ENCODE peak calls at places on chromosomes 7 and 10, in five cellular contexts. A, Q, R, U and P are unnamed samples.

GRCh38 chr10:78914502-78915330 is 154.1 kb upstream of the ZMIZ1 start:
- DNase-seq in R (no peak), A (no peak), Q (no peak), U (no peak), P (no peak)

GRCh38 chr10:129350690-129351089 is 116.4 kb upstream of the MGMT start:
- DNase-seq in R (no peak), U (no peak), Q (no peak), A (no peak), P (no peak)

GRCh38 chr7:69780377-69780776 is 182.1 kb downstream of the AUTS2 start:
- DNase-seq in U (no peak), Q (no peak), R (no peak), A (peak), P (peak)

GRCh38 chr10:104351067-104351681 is 2.5 kb upstream of the CFAP58 start:
- DNase-seq in A (no peak), U (no peak), R (no peak), Q (no peak), P (no peak)

GRCh38 chr10:12349628-12350166 is 350 bp downstream of the CAMK1D start:
- DNase-seq in Q (no peak), U (no peak), R (peak), A (no peak), P (no peak)

GRCh38 chr7:131011976-131012375 is 278.0 kb upstream of the KLF14 start:
- DNase-seq in Q (no peak), U (no peak), A (no peak), R (no peak), P (no peak)

GRCh38 chr10:119562097-119562496 is 19.6 kb upstream of the RGS10 start:
- DNase-seq in U (no peak), R (no peak), Q (no peak), A (no peak), P (no peak)

GRCh38 chr7:18724311-18724710 is 228.8 kb downstream of the HDAC9 start:
- DNase-seq in R (no peak), A (no peak), U (no peak), Q (no peak), P (no peak)

GRCh38 chr7:28981282-28981555 is 23.1 kb upstream of the TRIL start:
- DNase-seq in A (no peak), U (no peak), R (no peak), Q (no peak), P (no peak)